ENCODE peak calls at places on chromosomes 1 and 21, in seven cellular contexts. U is CD8-positive, alpha-beta memory T cell; Y is left ventricle myocardium inferior; W is psoas muscle; L is breast epithelium; X is OCI-LY7; G is heart right ventricle. D is an unnamed sample. For H3K9me3 and H3K4me1, the result is how much of the 10 kb centered on the place peaks cover.

GRCh38 chr1:109239047-109239579 is 10.2 kb upstream of the CELSR2 start:
- DNase-seq in U (no peak), Y (no peak), W (no peak), L (no peak), X (no peak), G (no peak), D (no peak)

GRCh38 chr1:198086051-198086745 is 70.6 kb upstream of the NEK7 start:
- DNase-seq in U (no peak), Y (no peak), W (no peak), L (no peak), X (no peak), G (no peak), D (no peak)

GRCh38 chr1:209490013-209490412 is 93.5 kb upstream of the CAMK1G start:
- DNase-seq in U (no peak), Y (no peak), W (no peak), L (no peak), X (no peak), G (no peak), D (no peak)

GRCh38 chr1:94992863-94993563 is 66.1 kb upstream of the CNN3 start:
- DNase-seq in U (no peak), Y (no peak), W (no peak), L (no peak), X (no peak), G (no peak), D (no peak)

GRCh38 chr1:208333676-208334075 is 89.5 kb upstream of the PLXNA2 start:
- DNase-seq in U (no peak), Y (no peak), W (no peak), L (no peak), X (no peak), G (no peak), D (no peak)

GRCh38 chr1:25926731-25927496 is 20.7 kb upstream of the STMN1 start:
- DNase-seq in U (no peak), Y (no peak), W (no peak), L (no peak), X (no peak), G (no peak), D (no peak)

GRCh38 chr1:109425902-109426277 is 358 bp downstream of the PSMA5 start:
- DNase-seq in U (peak), Y (no peak), W (peak), L (peak), X (peak), G (no peak), D (no peak)

GRCh38 chr21:25614441-25614840 is 7.2 kb upstream of the MRPL39 start:
- DNase-seq in U (no peak), Y (no peak), W (no peak), L (no peak), X (no peak), G (no peak), D (no peak)

GRCh38 chr1:67590329-67590728 is 94.7 kb upstream of the GADD45A start:
- DNase-seq in U (no peak), Y (no peak), W (no peak), L (no peak), X (no peak), G (peak), D (no peak)

GRCh38 chr21:32083175-32083574 is 195.7 kb downstream of the MIS18A start:
- DNase-seq in U (no peak), Y (no peak), W (no peak), L (no peak), X (no peak), G (no peak), D (no peak)

GRCh38 chr1:187689137-187689536 is 860.4 kb downstream of the PLA2G4A start:
- DNase-seq in U (no peak), Y (no peak), W (no peak), L (no peak), X (no peak), G (no peak), D (no peak)

GRCh38 chr1:115210302-115210711 is 121.0 kb upstream of the TSPAN2 start:
- DNase-seq in U (no peak), Y (no peak), W (no peak), L (no peak), X (no peak), G (no peak), D (no peak)

GRCh38 chr1:242784807-242785206 is 260.3 kb upstream of the PLD5 start:
- DNase-seq in U (no peak), Y (no peak), W (no peak), L (no peak), X (no peak), G (no peak), D (no peak)

GRCh38 chr1:103248417-103249102 is 140.2 kb upstream of the COL11A1 start:
- DNase-seq in U (no peak), Y (no peak), W (no peak), L (no peak), X (no peak), G (no peak), D (no peak)

GRCh38 chr1:202129453-202130274 is 6.9 kb downstream of the GPR37L1 start:
- DNase-seq in U (no peak), Y (no peak), W (no peak), L (no peak), X (no peak), G (no peak), D (peak)

GRCh38 chr21:45074048-45074817 is at the start of gene ADARB1:
- DNase-seq in U (peak), Y (peak), W (peak), L (peak), X (peak), G (peak), D (peak)

GRCh38 chr1:40849801-40850592 is 12.2 kb downstream of the CITED4 start:
- DNase-seq in U (peak), Y (peak), W (peak), L (peak), X (peak), G (peak), D (no peak)

GRCh38 chr1:185813401-185813979 is 79.3 kb downstream of the HMCN1 start:
- DNase-seq in U (no peak), Y (no peak), W (no peak), L (no peak), X (peak), G (peak), D (no peak)

GRCh38 chr21:44253832-44254700 is 7.6 kb downstream of the DNMT3L start:
- DNase-seq in U (no peak), Y (no peak), W (peak), L (no peak), X (no peak), G (peak), D (no peak)

GRCh38 chr1:160220301-160220700 is 15.1 kb downstream of the PEA15 start:
- DNase-seq in U (no peak), Y (no peak), W (no peak), L (no peak), X (no peak), G (no peak), D (no peak)

GRCh38 chr1:204670152-204670927 is 15.2 kb downstream of the LRRN2 start:
- DNase-seq in U (no peak), Y (no peak), W (no peak), L (no peak), X (no peak), G (no peak), D (no peak)

GRCh38 chr1:248225537-248225936 is 5.7 kb upstream of the OR2M4 start:
- DNase-seq in U (no peak), Y (no peak), W (no peak), L (no peak), X (no peak), G (no peak), D (no peak)
- H3K9me3 ChIP-seq in U (under half), Y (under half), W (under half), L (under half), X (under half), G (under half), D (under half)

GRCh38 chr1:212860713-212861581 is 2.9 kb downstream of the FLVCR1 start:
- DNase-seq in U (no peak), Y (no peak), W (no peak), L (no peak), X (no peak), G (no peak), D (no peak)
- H3K4me1 ChIP-seq in U (under half), Y (under half), W (under half), L (under half), X (under half), G (under half), D (under half)

GRCh38 chr1:84888753-84889152 is 4.3 kb downstream of the LPAR3 start:
- DNase-seq in U (no peak), Y (no peak), W (no peak), L (no peak), X (no peak), G (no peak), D (no peak)
- H3K27ac ChIP-seq in U (no peak), Y (no peak), W (no peak), L (no peak), X (no peak), G (no peak), D (no peak)

DNA sequence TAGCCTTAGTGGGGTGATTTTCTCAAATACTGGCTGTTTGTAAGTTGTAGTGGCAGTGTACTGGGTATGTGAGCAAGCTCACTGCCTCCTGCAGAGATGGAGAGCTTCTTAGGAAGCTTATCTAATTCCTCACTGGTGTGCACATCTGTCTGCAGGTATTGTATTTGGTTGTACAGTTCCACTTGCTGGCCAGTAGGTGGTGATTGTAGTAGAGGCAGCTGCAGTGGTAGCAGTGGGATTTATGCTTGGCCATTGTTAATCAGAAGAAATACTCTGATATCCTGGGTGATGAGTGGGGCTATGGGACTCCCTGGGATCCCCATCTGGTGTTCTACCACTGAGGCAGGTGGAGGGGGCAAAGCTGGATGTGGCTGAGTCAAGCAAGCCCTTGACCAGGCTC is 276.1 kb upstream of the SPAG17 start:
- DNase-seq in U (no peak), Y (no peak), W (no peak), L (no peak), X (no peak), G (no peak), D (no peak)
- H3K9me3 ChIP-seq in U (under half), Y (half or more), W (under half), L (under half), X (under half), G (under half), D (under half)

GRCh38 chr1:48040122-48040521 is 42.9 kb upstream of the TRABD2B start:
- DNase-seq in U (no peak), Y (no peak), W (no peak), L (no peak), X (no peak), G (no peak), D (no peak)
- H3K4me1 ChIP-seq in U (under half), Y (under half), W (under half), L (under half), X (under half), G (under half), D (under half)

GRCh38 chr1:28887418-28887834 is 26.9 kb upstream of the EPB41 start:
- DNase-seq in U (peak), Y (peak), W (no peak), L (no peak), X (peak), G (no peak), D (no peak)
- H3K27ac ChIP-seq in U (peak), Y (peak), W (peak), L (peak), X (peak), G (peak), D (no peak)

DNA sequence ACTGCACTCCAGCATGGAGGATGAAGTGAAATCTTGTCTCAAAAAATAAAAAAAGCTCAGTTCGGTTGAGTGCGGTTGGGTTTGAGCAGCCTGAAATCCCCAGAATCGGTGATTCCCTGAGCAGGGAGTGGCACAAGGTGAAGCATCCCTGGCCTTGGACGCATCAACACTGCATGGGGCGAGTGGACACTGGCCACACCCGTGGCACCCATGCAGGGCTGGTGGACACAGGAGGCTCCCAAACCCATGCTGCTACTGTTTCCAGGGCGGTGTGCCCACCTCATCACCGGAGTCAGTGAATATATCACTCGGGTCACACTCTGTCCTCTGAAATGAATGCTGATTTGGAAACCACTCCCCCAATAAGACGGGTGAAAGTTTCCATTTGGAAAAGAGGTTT is 53.4 kb upstream of the ACTRT2 start:
- DNase-seq in U (no peak), Y (no peak), W (peak), L (no peak), X (no peak), G (no peak), D (peak)
- H3K9me3 ChIP-seq in U (under half), Y (under half), W (under half), L (under half), X (under half), G (under half), D (under half)